ENCODE peak calls at places on chromosomes 4 and X, in nine cellular contexts. One of them, this sample, is unnamed.

GRCh38 chr4:85807247-85807915 is 332.4 kb downstream of the ARHGAP24 start:
- DNase-seq in ascending aorta: no peak
- DNase-seq in left ventricle myocardium inferior: peak; percentile 48
- DNase-seq in A549: peak; percentile 29
- DNase-seq in ovary: no peak
- DNase-seq in heart left ventricle: peak; percentile 76
- DNase-seq in upper lobe of right lung: no peak
- DNase-seq in testis: no peak
- DNase-seq in Peyer's patch: no peak
- DNase-seq in this sample: no peak

GRCh38 chr4:14387647-14388046 is 614.6 kb upstream of the CPEB2 start:
- DNase-seq in testis: no peak
- DNase-seq in left ventricle myocardium inferior: no peak
- DNase-seq in A549: no peak
- DNase-seq in upper lobe of right lung: no peak
- DNase-seq in ovary: no peak
- DNase-seq in ascending aorta: no peak
- DNase-seq in heart left ventricle: no peak
- DNase-seq in Peyer's patch: no peak
- DNase-seq in this sample: no peak

GRCh38 chrX:20432746-20433374 is 166.2 kb upstream of the RPS6KA3 start:
- DNase-seq in left ventricle myocardium inferior: no peak
- DNase-seq in heart left ventricle: no peak
- DNase-seq in upper lobe of right lung: no peak
- DNase-seq in testis: no peak
- DNase-seq in Peyer's patch: no peak
- DNase-seq in ascending aorta: no peak
- DNase-seq in ovary: no peak
- DNase-seq in A549: peak; percentile 7
- DNase-seq in this sample: no peak

GRCh38 chrX:103919336-103919682 is 43.1 kb upstream of the TMSB15B start:
- DNase-seq in left ventricle myocardium inferior: no peak
- DNase-seq in heart left ventricle: no peak
- DNase-seq in upper lobe of right lung: no peak
- DNase-seq in ovary: no peak
- DNase-seq in Peyer's patch: no peak
- DNase-seq in testis: no peak
- DNase-seq in A549: peak; percentile 72
- DNase-seq in ascending aorta: no peak
- DNase-seq in this sample: peak; percentile 52

GRCh38 chr4:7778524-7779193 is 161.0 kb downstream of the AFAP1 start:
- DNase-seq in testis: no peak
- DNase-seq in left ventricle myocardium inferior: no peak
- DNase-seq in Peyer's patch: peak; percentile 20
- DNase-seq in heart left ventricle: no peak
- DNase-seq in ascending aorta: no peak
- DNase-seq in ovary: no peak
- DNase-seq in A549: no peak
- DNase-seq in upper lobe of right lung: peak; percentile 11
- DNase-seq in this sample: no peak

GRCh38 chrX:23844502-23845138 is 61.6 kb downstream of the SAT1 start:
- DNase-seq in ascending aorta: no peak
- DNase-seq in ovary: no peak
- DNase-seq in left ventricle myocardium inferior: no peak
- DNase-seq in heart left ventricle: no peak
- DNase-seq in testis: no peak
- DNase-seq in A549: no peak
- DNase-seq in upper lobe of right lung: no peak
- DNase-seq in Peyer's patch: no peak
- DNase-seq in this sample: no peak

GRCh38 chr4:118224239-118224829 is 128.5 kb downstream of the PRSS12 start:
- DNase-seq in left ventricle myocardium inferior: no peak
- DNase-seq in heart left ventricle: no peak
- DNase-seq in ovary: no peak
- DNase-seq in upper lobe of right lung: no peak
- DNase-seq in testis: no peak
- DNase-seq in Peyer's patch: no peak
- DNase-seq in A549: peak; percentile 52
- DNase-seq in ascending aorta: no peak
- DNase-seq in this sample: no peak

GRCh38 chrX:125436855-125437254 is 117.2 kb downstream of the TEX13C start:
- DNase-seq in ascending aorta: no peak
- DNase-seq in left ventricle myocardium inferior: no peak
- DNase-seq in ovary: no peak
- DNase-seq in Peyer's patch: no peak
- DNase-seq in heart left ventricle: no peak
- DNase-seq in testis: no peak
- DNase-seq in A549: peak; percentile 20
- DNase-seq in upper lobe of right lung: no peak
- DNase-seq in this sample: no peak

GRCh38 chrX:15418707-15419181 is 34.5 kb upstream of the VEGFD start:
- DNase-seq in left ventricle myocardium inferior: no peak
- DNase-seq in heart left ventricle: no peak
- DNase-seq in ascending aorta: no peak
- DNase-seq in Peyer's patch: no peak
- DNase-seq in testis: no peak
- DNase-seq in A549: no peak
- DNase-seq in ovary: no peak
- DNase-seq in upper lobe of right lung: no peak
- DNase-seq in this sample: no peak

GRCh38 chr4:74414149-74414809 is 30.7 kb upstream of the AREG start:
- DNase-seq in Peyer's patch: no peak
- DNase-seq in left ventricle myocardium inferior: no peak
- DNase-seq in upper lobe of right lung: no peak
- DNase-seq in ascending aorta: no peak
- DNase-seq in ovary: no peak
- DNase-seq in A549: no peak
- DNase-seq in testis: no peak
- DNase-seq in heart left ventricle: no peak
- DNase-seq in this sample: no peak

GRCh38 chr4:184826315-184827266 is 823 bp upstream of the ACSL1 start:
- DNase-seq in ovary: peak; percentile 41
- DNase-seq in upper lobe of right lung: no peak
- DNase-seq in testis: peak; percentile 45
- DNase-seq in heart left ventricle: peak; percentile 69
- DNase-seq in A549: no peak
- DNase-seq in ascending aorta: no peak
- DNase-seq in Peyer's patch: no peak
- DNase-seq in left ventricle myocardium inferior: peak; percentile 47
- DNase-seq in this sample: peak; percentile 23

GRCh38 chr4:100882661-100883060 is 364.8 kb upstream of the EMCN start:
- DNase-seq in heart left ventricle: no peak
- DNase-seq in ovary: no peak
- DNase-seq in Peyer's patch: no peak
- DNase-seq in left ventricle myocardium inferior: no peak
- DNase-seq in A549: no peak
- DNase-seq in testis: no peak
- DNase-seq in upper lobe of right lung: no peak
- DNase-seq in ascending aorta: no peak
- DNase-seq in this sample: no peak

GRCh38 chr4:8355306-8355705 is 85.2 kb downstream of the ACOX3 start:
- DNase-seq in ovary: no peak
- DNase-seq in ascending aorta: no peak
- DNase-seq in testis: no peak
- DNase-seq in left ventricle myocardium inferior: no peak
- DNase-seq in upper lobe of right lung: no peak
- DNase-seq in heart left ventricle: no peak
- DNase-seq in A549: no peak
- DNase-seq in Peyer's patch: no peak
- DNase-seq in this sample: no peak

GRCh38 chr4:28966982-28967381 is 1753.2 kb upstream of the PCDH7 start:
- DNase-seq in left ventricle myocardium inferior: no peak
- DNase-seq in Peyer's patch: no peak
- DNase-seq in ascending aorta: no peak
- DNase-seq in A549: no peak
- DNase-seq in upper lobe of right lung: no peak
- DNase-seq in heart left ventricle: no peak
- DNase-seq in testis: no peak
- DNase-seq in ovary: no peak
- DNase-seq in this sample: no peak

GRCh38 chr4:28518781-28519180 is 1658.1 kb downstream of the STIM2 start:
- DNase-seq in A549: no peak
- DNase-seq in ascending aorta: no peak
- DNase-seq in Peyer's patch: no peak
- DNase-seq in ovary: no peak
- DNase-seq in left ventricle myocardium inferior: no peak
- DNase-seq in heart left ventricle: no peak
- DNase-seq in upper lobe of right lung: no peak
- DNase-seq in testis: no peak
- DNase-seq in this sample: no peak

GRCh38 chr4:121632686-121633085 is 64.1 kb downstream of the ANXA5 start:
- DNase-seq in A549: no peak
- DNase-seq in testis: no peak
- DNase-seq in Peyer's patch: no peak
- DNase-seq in upper lobe of right lung: no peak
- DNase-seq in ascending aorta: no peak
- DNase-seq in heart left ventricle: no peak
- DNase-seq in ovary: no peak
- DNase-seq in left ventricle myocardium inferior: no peak
- DNase-seq in this sample: no peak

GRCh38 chr4:39814403-39815185 is 116.7 kb downstream of the UBE2K start:
- DNase-seq in Peyer's patch: no peak
- DNase-seq in upper lobe of right lung: no peak
- DNase-seq in ovary: no peak
- DNase-seq in ascending aorta: no peak
- DNase-seq in testis: no peak
- DNase-seq in heart left ventricle: no peak
- DNase-seq in left ventricle myocardium inferior: no peak
- DNase-seq in A549: peak; percentile 61
- DNase-seq in this sample: no peak

GRCh38 chr4:7771056-7771455 is 168.6 kb downstream of the AFAP1 start:
- DNase-seq in A549: no peak
- DNase-seq in ascending aorta: no peak
- DNase-seq in Peyer's patch: no peak
- DNase-seq in heart left ventricle: no peak
- DNase-seq in ovary: no peak
- DNase-seq in testis: no peak
- DNase-seq in left ventricle myocardium inferior: no peak
- DNase-seq in upper lobe of right lung: peak; percentile 20
- DNase-seq in this sample: no peak

GRCh38 chrX:153853180-153853901 is 23.0 kb upstream of the PDZD4 start:
- DNase-seq in ovary: no peak
- DNase-seq in ascending aorta: no peak
- DNase-seq in left ventricle myocardium inferior: no peak
- DNase-seq in upper lobe of right lung: no peak
- DNase-seq in heart left ventricle: no peak
- DNase-seq in Peyer's patch: no peak
- DNase-seq in testis: no peak
- DNase-seq in A549: no peak
- DNase-seq in this sample: no peak

GRCh38 chrX:10932842-10933440 is 178.2 kb upstream of the HCCS start:
- DNase-seq in left ventricle myocardium inferior: no peak
- DNase-seq in ascending aorta: no peak
- DNase-seq in upper lobe of right lung: no peak
- DNase-seq in Peyer's patch: no peak
- DNase-seq in A549: no peak
- DNase-seq in testis: no peak
- DNase-seq in heart left ventricle: no peak
- DNase-seq in ovary: no peak
- DNase-seq in this sample: no peak

GRCh38 chrX:153465691-153466380 is 4.5 kb downstream of the HAUS7 start:
- DNase-seq in testis: no peak
- DNase-seq in ovary: no peak
- DNase-seq in Peyer's patch: no peak
- DNase-seq in left ventricle myocardium inferior: no peak
- DNase-seq in upper lobe of right lung: no peak
- DNase-seq in A549: no peak
- DNase-seq in heart left ventricle: no peak
- DNase-seq in ascending aorta: no peak
- DNase-seq in this sample: no peak

GRCh38 chr4:172035573-172035972 is 222.4 kb downstream of the GALNTL6 start:
- DNase-seq in heart left ventricle: no peak
- DNase-seq in ovary: no peak
- DNase-seq in ascending aorta: no peak
- DNase-seq in upper lobe of right lung: no peak
- DNase-seq in A549: no peak
- DNase-seq in testis: no peak
- DNase-seq in Peyer's patch: no peak
- DNase-seq in left ventricle myocardium inferior: no peak
- DNase-seq in this sample: no peak
- H3K27ac ChIP-seq in heart left ventricle: no peak overlapping the region
- H3K27ac ChIP-seq in ovary: no peak overlapping the region
- H3K27ac ChIP-seq in ascending aorta: no peak overlapping the region
- H3K27ac ChIP-seq in upper lobe of right lung: no peak overlapping the region
- H3K27ac ChIP-seq in A549: no peak overlapping the region
- H3K27ac ChIP-seq in testis: no peak overlapping the region
- H3K27ac ChIP-seq in Peyer's patch: no peak overlapping the region
- H3K27ac ChIP-seq in left ventricle myocardium inferior: no peak overlapping the region
- H3K27ac ChIP-seq in this sample: no peak overlapping the region

GRCh38 chrX:44705817-44706551 is 137.8 kb upstream of the DUSP21 start:
- DNase-seq in testis: no peak
- DNase-seq in left ventricle myocardium inferior: no peak
- DNase-seq in Peyer's patch: no peak
- DNase-seq in upper lobe of right lung: no peak
- DNase-seq in ovary: no peak
- DNase-seq in A549: peak; percentile 54
- DNase-seq in heart left ventricle: no peak
- DNase-seq in ascending aorta: no peak
- DNase-seq in this sample: no peak

GRCh38 chrX:44708470-44708869 is 135.4 kb upstream of the DUSP21 start:
- DNase-seq in heart left ventricle: no peak
- DNase-seq in A549: no peak
- DNase-seq in left ventricle myocardium inferior: no peak
- DNase-seq in ovary: no peak
- DNase-seq in Peyer's patch: no peak
- DNase-seq in ascending aorta: no peak
- DNase-seq in testis: no peak
- DNase-seq in upper lobe of right lung: no peak
- DNase-seq in this sample: no peak
- H3K9me3 ChIP-seq in heart left ventricle: no peaks in the 10 kb centered on the region
- H3K9me3 ChIP-seq in A549: no peaks in the 10 kb centered on the region
- H3K9me3 ChIP-seq in left ventricle myocardium inferior: no peaks in the 10 kb centered on the region
- H3K9me3 ChIP-seq in ovary: no peaks in the 10 kb centered on the region
- H3K9me3 ChIP-seq in Peyer's patch: no peaks in the 10 kb centered on the region
- H3K9me3 ChIP-seq in ascending aorta: no peaks in the 10 kb centered on the region
- H3K9me3 ChIP-seq in testis: no peaks in the 10 kb centered on the region
- H3K9me3 ChIP-seq in upper lobe of right lung: no peaks in the 10 kb centered on the region
- H3K9me3 ChIP-seq in this sample: no peaks in the 10 kb centered on the region

GRCh38 chr4:2799971-2800690 is 7.2 kb downstream of the SH3BP2 start:
- DNase-seq in left ventricle myocardium inferior: peak; percentile 50
- DNase-seq in heart left ventricle: peak; percentile 69
- DNase-seq in upper lobe of right lung: peak; percentile 75
- DNase-seq in ascending aorta: peak; percentile 6
- DNase-seq in A549: no peak
- DNase-seq in testis: no peak
- DNase-seq in ovary: peak; percentile 35
- DNase-seq in Peyer's patch: peak; percentile 49
- DNase-seq in this sample: no peak
- H3K4me1 ChIP-seq in left ventricle myocardium inferior: peaks cover 98% of the 10 kb centered on the region
- H3K4me1 ChIP-seq in heart left ventricle: peaks cover 96% of the 10 kb centered on the region
- H3K4me1 ChIP-seq in upper lobe of right lung: peaks cover 93% of the 10 kb centered on the region
- H3K4me1 ChIP-seq in ascending aorta: peaks cover 10% of the 10 kb centered on the region
- H3K4me1 ChIP-seq in A549: peaks cover 57% of the 10 kb centered on the region
- H3K4me1 ChIP-seq in testis: peaks cover 75% of the 10 kb centered on the region
- H3K4me1 ChIP-seq in ovary: peaks cover 15% of the 10 kb centered on the region
- H3K4me1 ChIP-seq in Peyer's patch: peaks cover 23% of the 10 kb centered on the region
- H3K4me1 ChIP-seq in this sample: peaks cover 51% of the 10 kb centered on the region

DNA sequence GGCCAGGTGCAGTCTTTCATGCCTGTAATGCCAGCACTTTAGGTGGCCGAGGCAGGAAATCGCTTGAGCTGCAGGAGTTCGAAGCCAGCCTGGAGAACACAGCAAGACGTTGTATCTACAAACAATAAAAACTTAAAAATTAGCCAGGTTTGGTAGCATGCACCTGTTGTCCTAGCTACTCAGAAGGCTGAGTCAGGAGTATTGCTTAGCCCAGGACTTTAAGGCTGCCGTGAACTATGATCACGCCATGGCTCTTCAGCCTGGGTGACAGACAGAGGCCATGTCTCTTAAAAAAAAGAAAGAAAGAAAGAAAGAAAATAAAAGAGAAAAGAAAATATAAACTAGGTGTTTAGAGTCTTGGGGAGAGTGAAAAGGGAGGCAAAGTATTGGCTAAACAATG is 96.4 kb upstream of the PDE5A start:
- DNase-seq in testis: no peak
- DNase-seq in ovary: no peak
- DNase-seq in Peyer's patch: no peak
- DNase-seq in upper lobe of right lung: no peak
- DNase-seq in A549: no peak
- DNase-seq in left ventricle myocardium inferior: no peak
- DNase-seq in ascending aorta: no peak
- DNase-seq in heart left ventricle: no peak
- DNase-seq in this sample: no peak
- H3K27ac ChIP-seq in testis: no peak overlapping the region
- H3K27ac ChIP-seq in ovary: no peak overlapping the region
- H3K27ac ChIP-seq in Peyer's patch: no peak overlapping the region
- H3K27ac ChIP-seq in upper lobe of right lung: no peak overlapping the region
- H3K27ac ChIP-seq in A549: no peak overlapping the region
- H3K27ac ChIP-seq in left ventricle myocardium inferior: no peak overlapping the region
- H3K27ac ChIP-seq in ascending aorta: peak overlapping the region; percentile 84
- H3K27ac ChIP-seq in heart left ventricle: peak overlapping the region; percentile 57
- H3K27ac ChIP-seq in this sample: no peak overlapping the region

This sample was measured in CD8-positive, alpha-beta T cell.